ENCODE peak calls at places on chromosome 12, in seven cellular contexts. G is PC-9, O is mucosa of descending colon, Z is IMR-90, X is OCI-LY7, Q is uterus, N is PC-3. T is an unnamed sample. For H3K4me1, the result is how much of the 10 kb centered on the place peaks cover.

GRCh38 chr12:67855103-67855502 is 134.1 kb upstream of the IFNG-AS1 start:
- DNase-seq in G (no peak), O (no peak), Z (no peak), X (no peak), Q (no peak), N (no peak), T (no peak)

GRCh38 chr12:67578976-67579661 is 69.4 kb upstream of the DYRK2 start:
- DNase-seq in G (no peak), O (no peak), Z (no peak), X (no peak), Q (no peak), N (no peak), T (peak)

GRCh38 chr12:54463034-54463433 is 10.4 kb downstream of the GTSF1 start:
- DNase-seq in G (no peak), O (no peak), Z (peak), X (no peak), Q (no peak), N (peak), T (peak)

GRCh38 chr12:14756331-14757143 is 46.7 kb downstream of the WBP11 start:
- DNase-seq in G (no peak), O (peak), Z (no peak), X (no peak), Q (no peak), N (peak), T (no peak)

GRCh38 chr12:11307143-11307542 is 3.1 kb downstream of the PRB4 start:
- DNase-seq in G (no peak), O (no peak), Z (no peak), X (no peak), Q (no peak), N (peak), T (no peak)

GRCh38 chr12:124640096-124640495 is 72.7 kb upstream of the NCOR2 start:
- DNase-seq in G (peak), O (no peak), Z (peak), X (no peak), Q (no peak), N (peak), T (peak)

GRCh38 chr12:3342051-3342450 is 149.0 kb upstream of the PRMT8 start:
- DNase-seq in G (no peak), O (peak), Z (peak), X (peak), Q (no peak), N (peak), T (no peak)

GRCh38 chr12:32496946-32497345 is 97.6 kb downstream of the FGD4 start:
- DNase-seq in G (no peak), O (no peak), Z (no peak), X (no peak), Q (no peak), N (no peak), T (no peak)

GRCh38 chr12:120119395-120119973 is 2.9 kb upstream of the RAB35 start:
- DNase-seq in G (no peak), O (no peak), Z (peak), X (peak), Q (no peak), N (peak), T (peak)

GRCh38 chr12:15979096-15980091 is 68.3 kb downstream of the DERA start:
- DNase-seq in G (peak), O (peak), Z (peak), X (no peak), Q (no peak), N (peak), T (peak)

GRCh38 chr12:122951979-122952892 is 14.0 kb downstream of the ABCB9 start:
- DNase-seq in G (peak), O (peak), Z (peak), X (peak), Q (peak), N (peak), T (peak)

GRCh38 chr12:122891661-122892525 is 4.0 kb downstream of the VPS37B start:
- DNase-seq in G (no peak), O (no peak), Z (peak), X (no peak), Q (no peak), N (peak), T (peak)

GRCh38 chr12:124441443-124442190 is 125.8 kb downstream of the NCOR2 start:
- DNase-seq in G (peak), O (no peak), Z (peak), X (no peak), Q (no peak), N (peak), T (peak)

GRCh38 chr12:116384175-116384574 is 106.7 kb upstream of the MED13L start:
- DNase-seq in G (no peak), O (no peak), Z (no peak), X (no peak), Q (no peak), N (no peak), T (no peak)

GRCh38 chr12:116381744-116382455 is 104.4 kb upstream of the MED13L start:
- DNase-seq in G (no peak), O (no peak), Z (peak), X (no peak), Q (no peak), N (peak), T (peak)

GRCh38 chr12:116385486-116386217 is 108.2 kb upstream of the MED13L start:
- DNase-seq in G (no peak), O (no peak), Z (no peak), X (no peak), Q (no peak), N (no peak), T (no peak)

GRCh38 chr12:116382456-116382902 is 105.0 kb upstream of the MED13L start:
- DNase-seq in G (no peak), O (no peak), Z (peak), X (no peak), Q (no peak), N (no peak), T (no peak)

GRCh38 chr12:116384629-116385485 is 107.4 kb upstream of the MED13L start:
- DNase-seq in G (no peak), O (no peak), Z (peak), X (peak), Q (no peak), N (peak), T (no peak)
- H3K4me1 ChIP-seq in G (under half), O (under half), Z (under half), X (under half), Q (under half), N (half or more), T (under half)

GRCh38 chr12:71767183-71767582 is 12.5 kb downstream of the RAB21 start:
- DNase-seq in G (no peak), O (no peak), Z (no peak), X (no peak), Q (no peak), N (no peak), T (no peak)
- H3K4me1 ChIP-seq in G (under half), O (under half), Z (under half), X (under half), Q (under half), N (under half), T (under half)

DNA sequence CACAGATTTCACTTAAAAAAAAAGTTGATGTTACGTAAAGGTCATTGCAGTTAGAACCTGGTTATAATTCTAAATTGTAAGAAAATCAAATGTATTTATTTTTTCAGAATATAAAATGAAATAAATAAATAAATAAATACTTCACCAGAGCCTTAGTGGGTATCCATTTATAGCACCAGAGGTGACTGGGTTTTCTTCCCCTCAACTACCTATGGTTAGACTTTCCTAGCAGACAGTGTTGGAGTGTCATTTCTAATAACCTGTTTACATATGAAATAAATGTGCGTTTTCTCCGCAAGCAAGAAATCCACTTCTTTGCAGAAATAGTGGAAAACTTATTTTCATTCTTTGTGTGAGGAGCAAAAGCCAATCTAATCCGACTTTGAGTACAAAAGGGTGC is 3.3 kb upstream of the MYF5 start:
- DNase-seq in G (no peak), O (no peak), Z (no peak), X (no peak), Q (no peak), N (no peak), T (no peak)
- H3K4me1 ChIP-seq in G (under half), O (under half), Z (under half), X (under half), Q (under half), N (under half), T (under half)

DNA sequence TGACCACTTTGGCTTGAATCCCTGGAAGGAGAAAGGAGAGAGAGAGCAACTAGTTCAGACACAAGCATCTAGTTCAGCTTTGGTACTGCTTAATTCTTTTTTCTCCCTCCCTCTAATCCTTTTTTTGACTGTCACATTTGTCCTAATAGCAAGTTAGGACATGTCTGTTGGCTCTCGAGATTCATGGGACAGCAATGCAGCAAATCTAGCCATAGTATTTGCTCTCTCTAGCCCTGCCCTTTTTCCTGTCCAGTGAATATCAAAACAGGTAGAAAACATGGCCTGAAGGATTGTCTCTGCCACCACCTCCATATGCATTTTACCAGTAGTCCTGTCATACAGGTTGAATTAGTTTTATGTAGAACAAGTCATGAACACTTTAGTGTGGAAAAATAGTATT is 116.4 kb downstream of the PTPRB start:
- DNase-seq in G (no peak), O (no peak), Z (no peak), X (no peak), Q (no peak), N (no peak), T (peak)
- H3K4me1 ChIP-seq in G (under half), O (under half), Z (under half), X (under half), Q (under half), N (under half), T (under half)

GRCh38 chr12:108854453-108855283 is 2.7 kb downstream of the SSH1 start:
- DNase-seq in G (peak), O (no peak), Z (peak), X (no peak), Q (peak), N (peak), T (peak)
- H3K4me1 ChIP-seq in G (under half), O (under half), Z (under half), X (under half), Q (under half), N (under half), T (under half)

GRCh38 chr12:6961695-6962284 is 8.7 kb downstream of the PHB2 start:
- DNase-seq in G (peak), O (peak), Z (peak), X (peak), Q (peak), N (peak), T (peak)
- H3K4me1 ChIP-seq in G (under half), O (under half), Z (under half), X (half or more), Q (under half), N (under half), T (under half)

GRCh38 chr12:12979731-12980259 is 20.3 kb downstream of the HEBP1 start:
- DNase-seq in G (peak), O (no peak), Z (peak), X (no peak), Q (peak), N (peak), T (peak)
- H3K4me1 ChIP-seq in G (under half), O (under half), Z (under half), X (under half), Q (under half), N (under half), T (under half)